ENCODE peak calls at places on chromosomes 16 and 17, in four cellular contexts. B is AG04450, V is hepatocyte, G is dorsolateral prefrontal cortex. Q is an unnamed sample.

GRCh38 chr16:87968541-87968940 is 17.3 kb downstream of the BANP start:
- DNase-seq in B (peak; percentile 59), V (no peak), G (no peak), Q (no peak)

GRCh38 chr17:61803796-61804195 is 59.5 kb downstream of the BRIP1 start:
- DNase-seq in B (no peak), V (no peak), G (no peak), Q (no peak)

GRCh38 chr16:21598676-21599157 is 660 bp upstream of the METTL9 start:
- DNase-seq in B (no peak), V (peak; percentile 30), G (no peak), Q (peak; percentile 31)

GRCh38 chr17:50681260-50682200 is 26.2 kb downstream of the ANKRD40 start:
- DNase-seq in B (peak; percentile 55), V (peak; percentile 82), G (peak; percentile 59), Q (peak; percentile 72)

GRCh38 chr16:64132686-64133085 is 989.2 kb downstream of the CDH11 start:
- DNase-seq in B (no peak), V (no peak), G (no peak), Q (no peak)

GRCh38 chr16:9119795-9120194 is 28.4 kb downstream of the HAPSTR1 start:
- DNase-seq in B (peak; percentile 55), V (no peak), G (no peak), Q (peak; percentile 85)

GRCh38 chr17:47968836-47969235 is 2.1 kb upstream of the CDK5RAP3 start:
- DNase-seq in B (no peak), V (no peak), G (no peak), Q (no peak)

GRCh38 chr17:60134396-60135159 is 15.2 kb upstream of the CA4 start:
- DNase-seq in B (no peak), V (no peak), G (peak; percentile 29), Q (peak; percentile 34)

GRCh38 chr16:50862818-50863672 is 121.2 kb downstream of the CYLD start:
- DNase-seq in B (no peak), V (no peak), G (peak; percentile 60), Q (no peak)

GRCh38 chr17:63698886-63699637 is 863 bp downstream of the LIMD2 start:
- DNase-seq in B (no peak), V (peak; percentile 45), G (no peak), Q (no peak)

GRCh38 chr16:78684655-78685400 is 585.4 kb downstream of the WWOX start:
- DNase-seq in B (no peak), V (peak; percentile 35), G (no peak), Q (no peak)

GRCh38 chr17:71496552-71496951 is 624.3 kb upstream of the SOX9 start:
- DNase-seq in B (no peak), V (no peak), G (no peak), Q (peak; percentile 14)

GRCh38 chr16:4239682-4240175 is 2.2 kb downstream of the SRL start:
- DNase-seq in B (no peak), V (no peak), G (no peak), Q (no peak)

GRCh38 chr16:67451704-67452435 is 20.9 kb downstream of the HSD11B2 start:
- DNase-seq in B (no peak), V (no peak), G (no peak), Q (no peak)

GRCh38 chr16:12061336-12062055 is 85.0 kb downstream of the SNX29 start:
- DNase-seq in B (no peak), V (no peak), G (no peak), Q (peak; percentile 49)

GRCh38 chr17:7650509-7651096 is at the start of gene ATP1B2:
- DNase-seq in B (no peak), V (peak; percentile 88), G (peak; percentile 77), Q (peak; percentile 18)

GRCh38 chr16:71537643-71538042 is 11.4 kb downstream of the CHST4 start:
- DNase-seq in B (peak; percentile 8), V (peak; percentile 73), G (peak; percentile 32), Q (peak; percentile 21)

GRCh38 chr17:82716383-82717181 is at the start of gene FN3KRP:
- DNase-seq in B (peak; percentile 51), V (peak; percentile 99), G (peak; percentile 86), Q (peak; percentile 91)

GRCh38 chr17:56834380-56835258 is 668 bp downstream of the DGKE start:
- DNase-seq in B (no peak), V (peak; percentile 78), G (peak; percentile 56), Q (peak; percentile 18)

GRCh38 chr16:56116577-56116964 is 74.7 kb upstream of the GNAO1 start:
- DNase-seq in B (no peak), V (no peak), G (no peak), Q (no peak)

GRCh38 chr16:14405611-14406537 is 224.2 kb downstream of the PARN start:
- DNase-seq in B (no peak), V (peak; percentile 56), G (no peak), Q (no peak)

GRCh38 chr16:9849697-9850245 is 332.5 kb downstream of the GRIN2A start:
- DNase-seq in B (no peak), V (no peak), G (no peak), Q (no peak)

GRCh38 chr17:49567871-49568694 is 7.6 kb upstream of the NXPH3 start:
- DNase-seq in B (peak; percentile 16), V (peak; percentile 90), G (peak; percentile 88), Q (peak; percentile 60)

GRCh38 chr16:80931985-80932720 is 74.5 kb downstream of the CMC2 start:
- DNase-seq in B (no peak), V (peak; percentile 74), G (peak; percentile 70), Q (peak; percentile 76)

GRCh38 chr17:49387374-49388289 is 25.6 kb upstream of the ZNF652 start:
- DNase-seq in B (no peak), V (no peak), G (no peak), Q (no peak)

GRCh38 chr17:82297804-82298537 is 19.4 kb downstream of the CD7 start:
- DNase-seq in B (peak; percentile 74), V (peak; percentile 78), G (peak; percentile 86), Q (peak; percentile 96)

GRCh38 chr17:36933174-36934143 is 3.8 kb upstream of the LHX1 start:
- DNase-seq in B (no peak), V (no peak), G (no peak), Q (peak; percentile 31)

GRCh38 chr17:72843591-72843990 is 248.9 kb downstream of the SLC39A11 start:
- DNase-seq in B (no peak), V (peak; percentile 36), G (no peak), Q (no peak)

GRCh38 chr17:34658796-34659195 is 79.4 kb downstream of the TMEM132E start:
- DNase-seq in B (no peak), V (no peak), G (no peak), Q (no peak)

GRCh38 chr17:72452286-72453173 is 331.7 kb downstream of the SOX9 start:
- DNase-seq in B (no peak), V (no peak), G (no peak), Q (no peak)

GRCh38 chr17:28901866-28902818 is 737 bp downstream of the DHRS13 start:
- DNase-seq in B (no peak), V (peak; percentile 75), G (no peak), Q (no peak)

DNA sequence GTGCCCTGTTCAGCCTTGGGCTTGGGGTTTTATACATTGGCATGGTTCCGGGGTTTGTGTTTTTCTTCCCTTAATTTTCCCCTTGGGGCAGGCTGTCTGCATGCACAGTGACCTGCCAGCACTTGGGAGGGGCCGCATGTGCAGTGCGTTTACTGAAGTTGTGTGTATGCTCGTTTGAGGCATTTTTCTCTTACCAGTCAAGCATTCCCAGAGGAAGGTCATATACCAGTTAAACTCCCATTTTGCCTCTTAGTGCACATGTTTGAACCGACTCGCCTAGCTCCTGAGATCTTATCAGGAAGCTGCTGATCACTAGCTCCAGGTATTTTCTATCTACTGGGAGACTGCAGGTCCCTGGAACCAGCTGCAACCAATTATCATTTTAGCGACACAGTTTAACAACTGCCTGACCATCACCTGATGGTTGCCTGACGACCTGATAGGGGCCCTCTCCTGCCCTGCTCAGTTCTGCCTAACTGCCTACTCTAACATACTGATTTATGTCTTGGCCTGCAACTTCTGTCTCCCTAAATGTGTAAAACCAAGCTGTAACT is 51.4 kb downstream of the MFSD11 start:
- DNase-seq in B (no peak), V (peak; percentile 32), G (no peak), Q (no peak)
- TF ChIP-seq CTCF in B (no peak), V (no peak), G (no peak), Q (no peak)

DNA sequence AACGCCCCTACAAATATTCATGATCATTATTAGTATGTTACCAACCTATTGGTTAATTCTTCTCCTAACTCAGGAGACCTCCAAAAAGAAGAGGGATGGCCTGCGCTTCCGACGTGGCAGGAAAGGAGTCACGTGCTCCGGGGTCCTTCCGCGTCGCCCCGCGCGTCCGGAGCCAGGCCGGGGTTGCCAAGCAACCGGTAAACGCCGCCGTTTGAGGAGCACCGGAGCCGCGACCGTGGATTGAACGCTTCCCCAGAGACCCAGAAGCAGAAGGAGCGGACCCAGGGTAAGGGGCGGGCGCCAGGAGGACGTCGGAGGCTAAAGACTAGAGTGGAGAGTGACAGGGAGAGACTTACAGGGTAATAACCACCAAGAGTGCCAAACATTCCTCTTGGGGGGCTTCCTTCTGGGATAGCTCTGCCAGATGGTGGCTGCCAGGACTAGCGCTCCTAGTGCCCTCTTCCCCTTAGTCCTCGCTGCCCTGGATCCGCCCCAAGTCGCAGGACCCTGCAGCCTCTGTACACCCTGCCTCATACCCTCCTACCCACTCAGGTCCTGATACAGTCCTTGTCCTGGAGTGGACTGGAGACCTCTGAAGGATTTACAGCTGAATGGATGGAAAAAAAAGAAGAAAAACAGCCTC is at the start of gene DNAI2:
- DNase-seq in B (no peak), V (no peak), G (no peak), Q (no peak)
- H3K4me3 ChIP-seq in B (no peak within 1 kb of the TSS), V (no peak within 1 kb of the TSS), G (no peak within 1 kb of the TSS), Q (no peak within 1 kb of the TSS)

DNA sequence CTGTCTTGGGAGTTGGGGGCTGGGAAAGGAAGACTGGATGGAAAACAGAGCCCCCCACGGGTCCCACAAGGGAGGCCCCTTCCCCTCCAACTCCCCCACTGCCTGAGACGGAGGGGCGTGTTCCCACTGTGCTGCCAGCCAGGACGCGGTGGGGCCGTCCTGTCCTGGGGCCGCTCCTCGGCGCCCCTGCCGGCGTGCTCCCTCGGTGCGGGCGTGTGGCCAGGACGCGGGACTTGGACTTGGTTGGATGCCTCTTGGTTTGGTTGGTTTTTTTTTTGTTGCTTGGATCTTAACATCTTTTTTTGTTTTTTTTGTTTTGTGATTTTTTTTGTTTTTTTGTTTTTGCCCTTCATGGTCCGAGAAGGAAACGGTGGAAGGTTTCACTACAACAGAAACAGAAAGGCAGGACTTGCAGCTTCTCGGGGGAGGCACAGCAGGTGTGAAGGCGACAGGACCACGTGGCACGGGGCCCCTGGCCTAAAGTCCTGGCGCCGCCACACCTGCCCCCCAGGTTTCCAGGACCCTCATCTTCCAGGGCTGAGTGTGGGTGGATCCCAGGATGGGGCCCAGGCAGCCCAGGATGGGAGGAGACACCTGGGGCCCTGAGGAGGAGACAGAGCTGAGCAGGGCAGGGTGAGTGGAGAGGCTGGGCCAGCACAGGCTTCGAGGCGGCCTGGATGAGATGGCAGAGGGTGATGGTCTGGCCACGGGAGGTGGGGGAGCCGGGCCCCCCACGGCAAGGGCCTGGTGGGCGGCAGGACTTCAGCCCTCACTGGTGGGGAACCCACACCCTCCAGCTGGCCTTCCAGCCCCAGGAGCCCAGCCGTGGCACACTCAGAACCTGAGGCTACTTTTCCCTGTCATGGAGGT is 16.1 kb downstream of the ENGASE start:
- DNase-seq in B (no peak), V (no peak), G (no peak), Q (no peak)
- TF ChIP-seq CTCF in B (peak; percentile 48), V (peak; percentile 10), G (no peak), Q (peak; percentile 32)

GRCh38 chr17:21511368-21512195 is 135.4 kb downstream of the KCNJ12 start:
- DNase-seq in B (peak; percentile 21), V (peak; percentile 92), G (peak; percentile 82), Q (peak; percentile 93)

GRCh38 chr17:21505819-21506815 is 130.0 kb downstream of the KCNJ12 start:
- DNase-seq in B (no peak), V (no peak), G (no peak), Q (no peak)

GRCh38 chr17:21512307-21513011 is 136.3 kb downstream of the KCNJ12 start:
- DNase-seq in B (no peak), V (no peak), G (no peak), Q (no peak)

GRCh38 chr17:21513012-21513570 is 136.9 kb downstream of the KCNJ12 start:
- DNase-seq in B (peak; percentile 20), V (peak; percentile 87), G (peak; percentile 78), Q (peak; percentile 39)

GRCh38 chr17:21510686-21511367 is 134.7 kb downstream of the KCNJ12 start:
- DNase-seq in B (no peak), V (no peak), G (no peak), Q (no peak)
- H3K4me3 ChIP-seq in B (peak overlapping the region; percentile 62), V (peak overlapping the region; percentile 49), G (peak overlapping the region; percentile 56), Q (peak overlapping the region; percentile 55)